ENCODE peak calls at places on chromosomes 6 and 20, in five cellular contexts. Z is tibial nerve, U is astrocyte of the cerebellum, F is fibroblast of pulmonary artery, J is body of pancreas. O is an unnamed sample.

GRCh38 chr6:42482126-42482525 is 30.4 kb upstream of the TRERF1 start:
- DNase-seq in Z (no peak), U (no peak), F (no peak), J (no peak), O (no peak)

GRCh38 chr20:62922451-62922921 is 3.8 kb downstream of the DIDO1 start:
- DNase-seq in Z (no peak), U (no peak), F (no peak), J (no peak), O (no peak)

GRCh38 chr6:14816106-14816864 is 429.6 kb upstream of the JARID2 start:
- DNase-seq in Z (no peak), U (no peak), F (peak; percentile 32), J (no peak), O (no peak)

GRCh38 chr20:51695574-51696303 is 72.5 kb downstream of the ATP9A start:
- DNase-seq in Z (no peak), U (peak; percentile 43), F (peak; percentile 67), J (no peak), O (peak; percentile 62)

GRCh38 chr20:7195704-7196103 is 428.2 kb downstream of the BMP2 start:
- DNase-seq in Z (no peak), U (peak; percentile 98), F (peak; percentile 87), J (no peak), O (peak; percentile 67)

GRCh38 chr6:82612475-82612874 is 248.9 kb downstream of the TPBG start:
- DNase-seq in Z (no peak), U (no peak), F (peak; percentile 23), J (no peak), O (peak; percentile 27)

GRCh38 chr6:169895926-169896761 is 144.7 kb downstream of the ERMARD start:
- DNase-seq in Z (no peak), U (no peak), F (no peak), J (no peak), O (no peak)

GRCh38 chr20:2874456-2874855 is 1.2 kb downstream of the PTPRA start:
- DNase-seq in Z (no peak), U (no peak), F (no peak), J (no peak), O (no peak)

GRCh38 chr6:28355743-28356665 is 6.3 kb downstream of the ZKSCAN3 start:
- DNase-seq in Z (peak; percentile 40), U (peak; percentile 87), F (peak; percentile 94), J (peak; percentile 87), O (peak; percentile 73)
- H3K4me3 ChIP-seq in Z (peak overlapping the region; percentile 64), U (peak overlapping the region; percentile 60), F (peak overlapping the region; percentile 71), J (no peak overlapping the region), O (peak overlapping the region; percentile 53)

GRCh38 chr6:55963301-55963700 is 87.9 kb upstream of the BMP5 start:
- DNase-seq in Z (no peak), U (no peak), F (peak; percentile 26), J (no peak), O (no peak)
- TF ChIP-seq CTCF in Z (no peak), U (peak; percentile 28), F (peak; percentile 42), J (no peak), O (peak; percentile 31)

GRCh38 chr6:33204165-33204414 is 365 bp upstream of the HSD17B8 start:
- DNase-seq in Z (no peak), U (no peak), F (no peak), J (no peak), O (no peak)
- H3K4me3 ChIP-seq in Z (no peak overlapping the region), U (peak overlapping the region; percentile 72), F (no peak overlapping the region), J (no peak overlapping the region), O (no peak overlapping the region)

GRCh38 chr20:35601021-35601973 is 14.3 kb upstream of the SPAG4 start:
- DNase-seq in Z (no peak), U (peak; percentile 41), F (peak; percentile 76), J (peak; percentile 82), O (no peak)
- TF ChIP-seq CTCF in Z (peak; percentile 67), U (peak; percentile 42), F (peak; percentile 34), J (peak; percentile 19), O (peak; percentile 37)

GRCh38 chr6:157763894-157764345 is 59.1 kb upstream of the SNX9 start:
- DNase-seq in Z (no peak), U (no peak), F (no peak), J (no peak), O (no peak)

GRCh38 chr6:157763129-157763893 is 59.7 kb upstream of the SNX9 start:
- DNase-seq in Z (no peak), U (peak; percentile 33), F (peak; percentile 67), J (peak; percentile 100), O (no peak)

GRCh38 chr6:157762636-157763035 is 60.4 kb upstream of the SNX9 start:
- DNase-seq in Z (no peak), U (no peak), F (peak; percentile 21), J (no peak), O (no peak)

GRCh38 chr6:157761926-157762325 is 61.1 kb upstream of the SNX9 start:
- DNase-seq in Z (no peak), U (no peak), F (no peak), J (no peak), O (no peak)

GRCh38 chr6:157764346-157765068 is 58.5 kb upstream of the SNX9 start:
- DNase-seq in Z (peak; percentile 48), U (peak; percentile 98), F (peak; percentile 100), J (peak; percentile 68), O (peak; percentile 100)
- H3K4me3 ChIP-seq in Z (no peak overlapping the region), U (no peak overlapping the region), F (no peak overlapping the region), J (no peak overlapping the region), O (no peak overlapping the region)

DNA sequence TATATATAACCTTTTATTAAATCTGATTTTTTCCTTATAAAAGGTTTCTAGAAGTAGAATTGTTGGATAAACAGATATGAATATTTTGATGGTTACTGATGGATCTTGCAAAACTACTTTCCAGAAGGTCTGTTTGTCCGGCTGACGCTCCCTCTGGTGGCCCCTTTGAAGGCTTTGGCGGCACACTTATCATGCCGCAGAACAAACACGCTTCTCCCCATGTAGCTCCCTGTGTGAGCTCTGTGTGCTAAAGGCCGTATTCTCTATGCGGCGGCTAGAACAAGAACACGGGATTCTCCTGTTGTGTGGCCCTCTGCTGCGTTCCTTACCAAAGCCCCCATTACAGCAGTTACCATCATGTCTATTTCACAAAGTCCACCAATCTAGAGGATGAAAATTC is 30.0 kb downstream of the PPP1R3G start:
- DNase-seq in Z (no peak), U (peak; percentile 24), F (peak; percentile 18), J (no peak), O (no peak)
- TF ChIP-seq CTCF in Z (no peak), U (peak; percentile 60), F (peak; percentile 13), J (no peak), O (peak; percentile 64)

GRCh38 chr6:159043236-159043635 is 1.6 kb downstream of the TAGAP start:
- DNase-seq in Z (no peak), U (no peak), F (no peak), J (no peak), O (no peak)

GRCh38 chr6:159041181-159041580 is 3.6 kb downstream of the TAGAP start:
- DNase-seq in Z (no peak), U (no peak), F (no peak), J (no peak), O (no peak)

GRCh38 chr6:159042824-159043181 is 2.0 kb downstream of the TAGAP start:
- DNase-seq in Z (no peak), U (no peak), F (no peak), J (no peak), O (no peak)

GRCh38 chr6:159043986-159044385 is 805 bp downstream of the TAGAP start:
- DNase-seq in Z (no peak), U (no peak), F (no peak), J (no peak), O (no peak)

DNA sequence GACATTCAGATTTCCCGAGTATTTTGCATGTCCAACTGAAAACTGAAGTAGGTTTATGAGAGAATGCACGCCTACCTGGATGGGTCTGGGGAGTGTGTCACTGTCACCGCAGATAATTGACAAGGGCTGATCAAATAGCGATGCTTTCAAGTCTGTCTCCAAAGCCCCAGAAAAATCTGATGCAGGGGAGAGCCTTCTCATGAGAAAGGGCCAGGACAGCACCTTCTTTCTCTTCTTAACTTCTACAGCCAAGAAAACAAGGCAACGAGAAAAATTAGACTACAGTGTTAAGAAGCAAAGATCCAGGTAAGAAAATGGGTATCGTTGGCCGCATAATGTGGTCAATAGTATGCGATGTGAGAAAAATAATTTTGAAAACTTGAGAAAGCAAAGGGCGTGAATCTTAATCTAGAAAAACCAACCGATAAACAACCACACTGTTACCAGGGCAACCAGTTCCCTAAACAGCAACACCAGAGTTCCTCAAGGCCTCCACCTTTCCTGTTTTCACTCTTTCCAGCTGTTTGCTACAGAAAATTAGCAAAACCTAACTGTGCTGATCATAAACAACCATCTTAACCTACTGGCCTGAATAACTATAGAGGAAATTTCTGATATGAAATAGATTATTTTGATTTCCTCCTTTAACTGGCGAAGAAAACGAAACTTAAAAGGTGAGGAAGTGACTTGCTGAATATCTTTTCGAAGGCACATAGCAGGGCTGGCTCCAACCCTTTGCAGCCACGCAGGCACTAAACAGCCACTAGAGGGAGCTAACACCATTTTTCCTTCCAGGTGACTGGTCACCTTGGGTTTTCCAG is 2.6 kb downstream of the TAGAP start:
- DNase-seq in Z (no peak), U (peak; percentile 32), F (peak; percentile 66), J (peak; percentile 79), O (no peak)
- H3K4me3 ChIP-seq in Z (no peak overlapping the region), U (no peak overlapping the region), F (no peak overlapping the region), J (no peak overlapping the region), O (no peak overlapping the region)

DNA sequence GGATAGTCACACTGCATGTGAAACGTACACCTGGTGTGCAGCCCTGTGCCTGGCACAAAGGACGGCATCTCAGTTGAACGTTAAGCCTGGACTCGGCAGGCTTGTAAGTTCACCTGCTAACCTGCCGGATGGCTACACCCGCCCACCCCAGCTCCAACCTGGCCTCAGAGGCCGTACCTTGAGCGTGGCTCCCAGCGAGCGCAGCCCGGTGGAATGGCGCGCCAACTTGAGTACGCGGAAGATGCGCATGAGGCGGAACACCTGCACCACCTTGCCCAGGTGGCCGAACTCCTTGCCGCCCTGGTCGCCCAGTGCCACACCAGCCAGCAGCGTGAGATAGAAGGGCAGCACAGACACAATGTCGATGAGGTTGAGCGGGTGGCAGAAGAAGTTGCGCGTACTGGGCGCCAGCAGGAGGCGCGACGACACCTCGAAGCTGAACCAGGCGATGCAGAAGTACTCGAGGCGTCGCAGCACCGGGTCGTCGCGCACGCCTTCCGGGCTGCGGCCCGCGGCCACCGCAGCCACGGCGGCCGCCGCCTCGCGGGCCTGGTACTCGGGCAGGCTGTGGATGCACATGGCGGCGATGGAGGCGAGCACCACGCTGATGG is 3.3 kb downstream of the KCNS1 start:
- DNase-seq in Z (no peak), U (no peak), F (peak; percentile 63), J (no peak), O (no peak)
- TF ChIP-seq CTCF in Z (peak; percentile 37), U (peak; percentile 40), F (peak; percentile 39), J (no peak), O (peak; percentile 52)

DNA sequence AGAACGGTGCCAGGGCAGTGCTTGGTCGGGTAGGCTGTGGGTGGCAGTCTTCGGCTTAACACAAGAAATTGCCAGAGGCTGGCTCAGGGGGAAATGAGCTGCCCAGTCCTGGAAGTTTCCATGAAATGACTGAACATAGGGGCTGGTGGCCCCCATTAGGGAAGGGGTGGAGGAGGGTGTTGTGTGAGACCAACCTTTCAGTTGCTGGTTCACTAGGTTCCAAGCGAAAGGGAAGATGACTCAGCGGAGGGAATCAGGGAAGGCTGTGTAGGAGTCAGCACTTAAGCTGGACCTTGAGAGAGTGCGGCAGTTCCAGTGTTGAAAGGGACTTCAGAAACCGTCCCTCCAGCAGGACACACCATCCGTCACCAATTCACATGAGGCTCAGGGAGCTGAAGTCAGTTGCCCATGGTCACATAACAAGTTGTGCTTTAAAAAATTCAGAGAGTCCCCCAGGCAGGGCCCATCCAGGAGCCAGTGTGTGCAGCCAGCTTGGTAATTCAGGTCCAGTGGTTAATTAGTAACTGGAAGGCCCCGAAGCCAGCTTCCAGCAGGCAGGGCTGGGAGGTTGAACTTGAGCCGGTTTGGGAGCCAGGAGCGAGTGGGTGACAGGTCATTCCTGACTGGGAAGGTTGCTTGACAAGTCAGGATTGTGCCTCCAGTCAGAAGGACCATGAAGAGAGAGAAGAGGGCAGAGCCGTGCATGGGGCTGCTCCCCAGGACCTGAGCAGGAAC is at the start of gene SGK2:
- DNase-seq in Z (no peak), U (no peak), F (peak; percentile 66), J (peak; percentile 93), O (no peak)
- H3K4me3 ChIP-seq in Z (no peak within 1 kb of the TSS), U (no peak within 1 kb of the TSS), F (no peak within 1 kb of the TSS), J (no peak within 1 kb of the TSS), O (no peak within 1 kb of the TSS)

O was measured in AG09309.